ENCODE peak calls at places on chromosomes 11 and 22, in ten cellular contexts. Q is activated CD4-positive, alpha-beta T cell treated with anti-CD3 and anti-CD28 coated beads for 36 hours; E is effector memory CD8-positive, alpha-beta T cell; X is activated naive CD8-positive, alpha-beta T cell treated with anti-CD3 and anti-CD28 coated beads, Interleukin-2, amount 10 ng/mL, durations not matched to agents 7 days and 5 days; N is activated naive CD4-positive, alpha-beta T cell treated with anti-CD3 and anti-CD28 coated beads, Interleukin-2, amount 50 U/mL, for 72 hours; B is A549; S is sciatic nerve; K is GM12878; V is activated CD8-positive, alpha-beta memory T cell treated with anti-CD3 and anti-CD28 coated beads, Interleukin-2, amount 10 ng/mL, durations not matched to agents 7 days and 5 days; O is mucosa of descending colon. Z is an unnamed sample.

GRCh38 chr11:102391549-102392237 is 44.7 kb downstream of the BIRC2 start:
- ATAC-seq in X (no peak), V (no peak), O (no peak), S (no peak), Q (no peak), E (no peak), B (peak), K (no peak), N (peak), Z (no peak)

GRCh38 chr11:128555606-128556005 is 31.8 kb downstream of the ETS1 start:
- ATAC-seq in E (no peak), S (no peak), N (no peak), V (no peak), O (no peak), B (no peak), X (no peak), Q (no peak), K (no peak), Z (no peak)

GRCh38 chr11:117005758-117006157 is 92.5 kb downstream of the SIK3 start:
- ATAC-seq in V (no peak), O (no peak), X (no peak), Q (no peak), S (peak), E (no peak), B (no peak), N (no peak), K (peak), Z (no peak)

GRCh38 chr22:19714320-19715252 is at the start of gene SEPTIN5:
- ATAC-seq in O (no peak), N (peak), E (no peak), X (no peak), V (no peak), S (no peak), Q (no peak), B (no peak), K (no peak), Z (no peak)

GRCh38 chr11:132817387-132817786 is 714.9 kb downstream of the OPCML start:
- ATAC-seq in S (no peak), Q (no peak), V (no peak), N (no peak), B (no peak), O (no peak), X (no peak), E (no peak), K (no peak), Z (no peak)

GRCh38 chr11:17294033-17294432 is 17.5 kb downstream of the NUCB2 start:
- ATAC-seq in Q (peak), V (peak), N (peak), X (no peak), O (no peak), E (no peak), K (peak), B (no peak), S (no peak), Z (peak)

GRCh38 chr22:20128902-20129746 is 2.5 kb upstream of the ZDHHC8 start:
- ATAC-seq in K (peak), E (peak), S (no peak), N (peak), B (peak), Q (peak), O (peak), X (peak), V (peak), Z (peak)

GRCh38 chr11:122313581-122313980 is 197.6 kb upstream of the BLID start:
- ATAC-seq in K (no peak), V (no peak), N (no peak), E (no peak), X (no peak), Q (no peak), B (no peak), S (no peak), O (no peak), Z (no peak)

GRCh38 chr11:61489833-61490585 is 18.5 kb upstream of the LRRC10B start:
- ATAC-seq in K (no peak), O (no peak), X (no peak), S (peak), N (no peak), E (no peak), Q (no peak), V (no peak), B (no peak), Z (no peak)

GRCh38 chr11:86818466-86819282 is 18.3 kb downstream of the PRSS23 start:
- ATAC-seq in X (no peak), K (peak), Q (no peak), E (no peak), V (no peak), B (peak), S (peak), O (peak), N (peak), Z (peak)

GRCh38 chr22:29300807-29301601 is 5.4 kb upstream of the GAS2L1 start:
- ATAC-seq in N (no peak), V (no peak), Q (peak), O (no peak), K (peak), X (no peak), S (no peak), B (peak), E (peak), Z (peak)

GRCh38 chr22:29480512-29481264 is 670 bp downstream of the NEFH start:
- ATAC-seq in E (peak), B (no peak), X (peak), V (peak), K (peak), O (peak), Q (peak), S (peak), N (peak), Z (peak)

Z was measured in activated T-helper 17 cell treated with anti-CD3 and anti-CD28 coated beads, Interleukin-2, amount 50 U/mL, for 72 hours.